ENCODE peak calls at places on chromosomes 12 and 14, in five cellular contexts. Y, B, Z, P and D are unnamed samples.

GRCh38 chr12:114694436-114695304 is 10.7 kb upstream of the TBX3 start:
- DNase-seq in Z (no peak), Y (no peak), B (no peak), P (no peak), D (no peak)

GRCh38 chr12:51386361-51386760 is 4.8 kb downstream of the GALNT6 start:
- DNase-seq in Z (no peak), P (no peak), B (no peak), Y (no peak), D (no peak)

GRCh38 chr12:6324936-6325750 is 14.7 kb downstream of the PLEKHG6 start:
- DNase-seq in Y (no peak), Z (no peak), P (no peak), B (no peak), D (no peak)

GRCh38 chr14:58663494-58664111 is 25.8 kb downstream of the DACT1 start:
- DNase-seq in Y (peak), B (peak), Z (no peak), P (no peak), D (no peak)

GRCh38 chr14:100439781-100440180 is 116.6 kb downstream of the SLC25A47 start:
- DNase-seq in B (no peak), Y (no peak), Z (no peak), P (no peak), D (no peak)

GRCh38 chr12:11183009-11183408 is 3.7 kb downstream of the TAS2R42 start:
- DNase-seq in B (no peak), P (no peak), Z (no peak), Y (no peak), D (no peak)

GRCh38 chr12:111448266-111448830 is 42.6 kb downstream of the SH2B3 start:
- DNase-seq in Y (no peak), P (no peak), B (no peak), Z (no peak), D (peak)

GRCh38 chr12:107025691-107026090 is 38.7 kb upstream of the MTERF2 start:
- DNase-seq in B (no peak), P (no peak), Z (no peak), Y (no peak), D (no peak)

GRCh38 chr14:66070542-66071319 is 415.4 kb upstream of the CCDC196 start:
- DNase-seq in Y (peak), Z (peak), B (no peak), P (no peak), D (peak)

GRCh38 chr12:64098709-64099354 is 123.3 kb downstream of the KICS2 start:
- DNase-seq in Y (no peak), P (no peak), Z (no peak), B (peak), D (no peak)

GRCh38 chr12:55400229-55400628 is at the start of gene OR6C65:
- DNase-seq in B (no peak), Z (no peak), P (no peak), Y (no peak), D (no peak)

GRCh38 chr14:51490205-51490604 is 161.5 kb upstream of the FRMD6 start:
- DNase-seq in P (no peak), Z (no peak), Y (no peak), B (peak), D (no peak)

GRCh38 chr12:88052686-88053085 is 23.5 kb upstream of the C12orf50 start:
- DNase-seq in Z (peak), P (no peak), Y (no peak), B (peak), D (no peak)